ENCODE peak calls at places on chromosome 17, in five cellular contexts. I is fibroblast of villous mesenchyme; V is CD4-positive, alpha-beta memory T cell; K is left ventricle myocardium inferior; H is skeletal muscle cell. O is an unnamed sample.

GRCh38 chr17:27158390-27158789 is 135.5 kb upstream of the WSB1 start:
- DNase-seq in I (no peak), V (no peak), K (no peak), H (no peak), O (no peak)

GRCh38 chr17:55710410-55710809 is 12.3 kb downstream of the TMEM100 start:
- DNase-seq in I (peak), V (no peak), K (no peak), H (peak), O (no peak)

GRCh38 chr17:29663155-29663554 is 40.4 kb upstream of the CORO6 start:
- DNase-seq in I (peak), V (no peak), K (no peak), H (no peak), O (no peak)

GRCh38 chr17:53193044-53193443 is 629.7 kb upstream of the KIF2B start:
- DNase-seq in I (no peak), V (no peak), K (no peak), H (no peak), O (no peak)

GRCh38 chr17:72931163-72931562 is 161.3 kb downstream of the SLC39A11 start:
- DNase-seq in I (no peak), V (no peak), K (no peak), H (no peak), O (no peak)

GRCh38 chr17:47203984-47204721 is 5.0 kb upstream of the MYL4 start:
- DNase-seq in I (peak), V (peak), K (no peak), H (no peak), O (no peak)

GRCh38 chr17:7940743-7941142 is 8.7 kb downstream of the CNTROB start:
- DNase-seq in I (no peak), V (no peak), K (no peak), H (no peak), O (no peak)

GRCh38 chr17:34916120-34916519 is 45.1 kb downstream of the CCT6B start:
- DNase-seq in I (no peak), V (no peak), K (no peak), H (no peak), O (no peak)

GRCh38 chr17:31448467-31449077 is 57.1 kb downstream of the RAB11FIP4 start:
- DNase-seq in I (peak), V (no peak), K (no peak), H (no peak), O (no peak)

GRCh38 chr17:45759761-45760160 is 24.4 kb upstream of the CRHR1 start:
- DNase-seq in I (no peak), V (no peak), K (no peak), H (no peak), O (no peak)

GRCh38 chr17:35896011-35896587 is 15.9 kb upstream of the CCL5 start:
- DNase-seq in I (peak), V (peak), K (no peak), H (no peak), O (no peak)

GRCh38 chr17:29179232-29180036 is 764 bp downstream of the MYO18A start:
- DNase-seq in I (no peak), V (no peak), K (peak), H (no peak), O (no peak)

GRCh38 chr17:66126231-66126630 is 65.7 kb downstream of the CEP112 start:
- DNase-seq in I (no peak), V (no peak), K (no peak), H (peak), O (peak)

GRCh38 chr17:20073056-20073979 is 64.2 kb downstream of the SPECC1 start:
- DNase-seq in I (peak), V (peak), K (peak), H (no peak), O (no peak)

GRCh38 chr17:58081641-58082340 is 1.4 kb upstream of the DYNLL2 start:
- DNase-seq in I (no peak), V (no peak), K (no peak), H (no peak), O (no peak)

GRCh38 chr17:8253801-8254200 is 4.7 kb downstream of the PFAS start:
- DNase-seq in I (peak), V (no peak), K (no peak), H (no peak), O (no peak)

GRCh38 chr17:44014437-44015172 is at the start of gene TMEM101:
- DNase-seq in I (peak), V (peak), K (peak), H (peak), O (peak)

GRCh38 chr17:52111182-52111581 is 47.3 kb downstream of the CA10 start:
- DNase-seq in I (no peak), V (no peak), K (no peak), H (no peak), O (no peak)

GRCh38 chr17:72381597-72382397 is 261.0 kb downstream of the SOX9 start:
- DNase-seq in I (no peak), V (no peak), K (no peak), H (no peak), O (no peak)

GRCh38 chr17:5879424-5879823 is 190.8 kb upstream of the WSCD1 start:
- DNase-seq in I (no peak), V (no peak), K (no peak), H (no peak), O (no peak)

GRCh38 chr17:44063704-44064639 is 2.5 kb downstream of the LSM12 start:
- DNase-seq in I (no peak), V (no peak), K (no peak), H (no peak), O (no peak)

GRCh38 chr17:28345420-28346198 is 10.0 kb downstream of the TNFAIP1 start:
- DNase-seq in I (no peak), V (no peak), K (peak), H (no peak), O (no peak)

GRCh38 chr17:28996554-28997096 is 9.2 kb downstream of the SEZ6 start:
- DNase-seq in I (no peak), V (no peak), K (no peak), H (no peak), O (no peak)

GRCh38 chr17:82444941-82445521 is 5.5 kb downstream of the CYBC1 start:
- DNase-seq in I (no peak), V (no peak), K (no peak), H (no peak), O (no peak)

GRCh38 chr17:60741031-60741430 is 63.4 kb downstream of the BCAS3 start:
- DNase-seq in I (no peak), V (no peak), K (no peak), H (no peak), O (no peak)

GRCh38 chr17:60745544-60745943 is 67.9 kb downstream of the BCAS3 start:
- DNase-seq in I (no peak), V (no peak), K (no peak), H (no peak), O (no peak)

GRCh38 chr17:60743812-60744211 is 66.2 kb downstream of the BCAS3 start:
- DNase-seq in I (no peak), V (no peak), K (no peak), H (no peak), O (no peak)

GRCh38 chr17:60744355-60744958 is 66.8 kb downstream of the BCAS3 start:
- DNase-seq in I (no peak), V (no peak), K (no peak), H (no peak), O (no peak)

GRCh38 chr17:60743282-60743681 is 65.6 kb downstream of the BCAS3 start:
- DNase-seq in I (no peak), V (no peak), K (no peak), H (no peak), O (no peak)
- H3K4me3 ChIP-seq in I (no peak), V (no peak), K (no peak), H (no peak), O (no peak)

DNA sequence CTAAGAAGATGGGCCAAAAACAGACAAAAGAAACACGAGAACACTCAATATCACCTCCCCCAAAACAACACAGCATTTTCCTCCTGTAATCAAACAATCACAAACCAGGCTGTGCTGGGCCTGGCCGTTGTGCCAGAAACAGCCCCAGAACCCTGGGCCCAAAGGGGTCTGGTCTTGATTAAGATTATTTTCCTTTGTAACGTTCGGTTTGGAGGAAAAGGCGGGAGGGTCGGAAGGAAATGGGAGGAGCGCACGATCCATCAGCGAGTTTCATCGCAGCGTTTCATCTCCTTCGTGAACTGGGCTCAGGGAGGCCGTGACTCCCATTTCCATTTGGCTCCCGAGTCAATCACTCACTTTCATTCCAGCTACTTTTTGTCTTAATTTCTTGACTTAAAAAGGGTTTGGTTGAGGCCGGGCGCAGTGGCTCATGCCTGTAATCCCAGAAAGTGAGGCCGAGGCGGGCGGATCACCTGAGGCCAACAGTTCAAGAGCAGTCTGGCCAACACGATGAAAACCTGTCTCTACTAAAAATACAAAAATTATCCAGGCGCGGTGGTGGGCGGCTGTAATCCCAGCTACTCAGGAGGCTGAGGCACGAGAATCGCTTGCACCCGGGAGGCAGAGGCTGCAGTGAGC is 61.4 kb downstream of the NXN start:
- DNase-seq in I (no peak), V (no peak), K (no peak), H (no peak), O (no peak)
- H3K4me3 ChIP-seq in I (peak), V (no peak), K (peak), H (peak), O (no peak)

GRCh38 chr17:74744714-74745547 is 3.5 kb upstream of the NHERF1 start:
- DNase-seq in I (peak), V (peak), K (peak), H (no peak), O (no peak)
- H3K4me3 ChIP-seq in I (peak), V (no peak), K (peak), H (no peak), O (peak)

DNA sequence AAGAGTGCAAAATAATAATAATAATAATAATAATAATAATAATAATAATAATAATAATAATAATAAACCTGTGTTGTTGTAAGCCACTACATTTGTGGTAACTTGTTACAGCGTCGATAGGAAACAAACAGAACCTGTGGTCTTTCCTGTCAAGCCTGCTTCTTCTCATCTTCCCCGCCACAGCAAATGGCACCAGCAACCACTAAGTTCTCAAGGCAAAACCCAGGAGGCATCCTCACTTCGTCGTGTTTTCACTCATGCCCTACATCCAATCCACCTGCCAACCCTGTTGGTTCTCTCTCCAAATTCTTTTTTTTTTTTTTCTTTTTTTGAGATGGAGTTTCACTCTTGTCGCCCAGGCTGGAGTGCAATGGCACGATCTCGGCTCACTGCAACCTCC is 34.2 kb downstream of the ITGAE start:
- DNase-seq in I (no peak), V (no peak), K (no peak), H (no peak), O (no peak)
- H3K4me3 ChIP-seq in I (no peak), V (no peak), K (no peak), H (no peak), O (no peak)

GRCh38 chr17:81291662-81292061 is 3.4 kb downstream of the SLC38A10 start:
- DNase-seq in I (peak), V (peak), K (peak), H (no peak), O (no peak)
- H3K4me3 ChIP-seq in I (no peak), V (no peak), K (no peak), H (no peak), O (peak)

GRCh38 chr17:41529491-41529915 is 1.4 kb upstream of the KRT19 start:
- DNase-seq in I (no peak), V (no peak), K (no peak), H (no peak), O (no peak)
- H3K4me3 ChIP-seq in I (no peak), V (no peak), K (no peak), H (no peak), O (no peak)

GRCh38 chr17:64773386-64773835 is 111.3 kb upstream of the SMURF2 start:
- DNase-seq in I (no peak), V (no peak), K (no peak), H (no peak), O (no peak)
- H3K4me3 ChIP-seq in I (no peak), V (no peak), K (no peak), H (no peak), O (peak)

GRCh38 chr17:39240631-39241030 is 14.9 kb upstream of the STAC2 start:
- DNase-seq in I (no peak), V (no peak), K (no peak), H (no peak), O (no peak)

GRCh38 chr17:39236383-39236927 is 10.7 kb upstream of the STAC2 start:
- DNase-seq in I (no peak), V (no peak), K (no peak), H (no peak), O (no peak)

GRCh38 chr17:39237586-39237985 is 11.8 kb upstream of the STAC2 start:
- DNase-seq in I (no peak), V (no peak), K (no peak), H (no peak), O (no peak)

GRCh38 chr17:39236981-39237441 is 11.3 kb upstream of the STAC2 start:
- DNase-seq in I (no peak), V (no peak), K (no peak), H (no peak), O (no peak)

DNA sequence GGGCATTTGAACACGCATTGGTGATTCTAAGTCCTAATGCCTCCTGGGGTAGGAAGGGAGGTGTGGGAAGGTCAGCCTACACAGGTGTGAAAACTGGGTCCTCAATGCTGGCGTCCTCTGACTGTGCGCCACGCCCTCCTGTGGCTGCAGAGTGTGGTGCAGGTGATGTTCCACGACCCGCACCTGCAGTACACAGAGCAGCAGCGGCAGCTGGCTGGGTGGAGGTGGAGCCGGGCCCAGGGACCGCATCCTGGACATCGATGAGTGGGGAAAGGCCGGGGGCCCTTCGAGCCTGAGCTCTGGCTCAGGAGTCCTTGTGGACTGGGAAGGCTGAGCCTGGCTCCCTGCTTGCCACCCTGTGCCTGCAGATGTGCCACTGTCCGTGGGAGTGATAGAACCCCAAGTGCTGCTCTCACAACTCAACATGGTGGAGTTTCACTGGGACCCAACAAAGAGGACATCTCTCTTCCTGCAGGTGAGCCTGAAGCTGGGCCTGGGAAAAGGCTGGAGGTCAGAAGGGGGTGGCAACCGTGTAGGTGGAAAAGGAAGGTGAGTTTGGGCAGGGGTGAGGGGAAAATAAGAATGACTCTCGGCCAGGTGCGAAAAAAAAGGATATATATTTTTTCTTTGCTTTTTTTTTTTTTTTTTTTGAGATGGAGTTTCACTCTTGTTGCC is 14.0 kb upstream of the STAC2 start:
- DNase-seq in I (no peak), V (peak), K (no peak), H (no peak), O (no peak)
- H3K4me3 ChIP-seq in I (no peak), V (no peak), K (no peak), H (no peak), O (no peak)

GRCh38 chr17:50139950-50140885 is 10.3 kb upstream of the SAMD14 start:
- DNase-seq in I (peak), V (peak), K (peak), H (no peak), O (no peak)
- H3K4me3 ChIP-seq in I (no peak), V (peak), K (peak), H (no peak), O (no peak)

GRCh38 chr17:77493901-77494663 is 353.3 kb downstream of the SEC14L1 start:
- DNase-seq in I (no peak), V (no peak), K (no peak), H (no peak), O (no peak)

GRCh38 chr17:77493238-77493812 is 352.6 kb downstream of the SEC14L1 start:
- DNase-seq in I (no peak), V (no peak), K (peak), H (no peak), O (no peak)

GRCh38 chr17:77496401-77496801 is 355.6 kb downstream of the SEC14L1 start:
- DNase-seq in I (no peak), V (no peak), K (peak), H (no peak), O (no peak)

GRCh38 chr17:77495575-77495974 is 354.8 kb downstream of the SEC14L1 start:
- DNase-seq in I (no peak), V (no peak), K (peak), H (no peak), O (no peak)

GRCh38 chr17:77494664-77495435 is 354.1 kb downstream of the SEC14L1 start:
- DNase-seq in I (peak), V (peak), K (peak), H (no peak), O (no peak)
- H3K4me3 ChIP-seq in I (no peak), V (no peak), K (no peak), H (no peak), O (no peak)

O was measured in epithelial cell of proximal tubule.